ENCODE peak calls at places on chromosomes 6 and 20, in five cellular contexts. P, Y, N, L and G are unnamed samples.
A peak's percentile ranks its signal among the peaks of the same experiment; 100 is the strongest.

GRCh38 chr20:33299111-33299603 is 16.1 kb downstream of the BPIFB1 start:
- DNase-seq in P (peak; percentile 23), Y (peak; percentile 66), N (peak; percentile 70), L (peak; percentile 32), G (peak; percentile 42)

GRCh38 chr6:52548353-52548713 is 28.5 kb downstream of the TRAM2 start:
- DNase-seq in P (no peak), Y (no peak), N (no peak), L (no peak), G (no peak)

GRCh38 chr6:106648651-106649308 is 19.4 kb downstream of the QRSL1 start:
- DNase-seq in P (no peak), Y (no peak), N (no peak), L (no peak), G (no peak)

GRCh38 chr6:160137989-160138835 is 16.6 kb downstream of the SLC22A1 start:
- DNase-seq in P (peak; percentile 72), Y (no peak), N (peak; percentile 31), L (peak; percentile 53), G (peak; percentile 60)

GRCh38 chr6:156752666-156753301 is 24.4 kb upstream of the ARID1B start:
- DNase-seq in P (no peak), Y (no peak), N (no peak), L (no peak), G (no peak)

GRCh38 chr20:62704341-62704948 is 4.2 kb upstream of the NTSR1 start:
- DNase-seq in P (peak; percentile 95), Y (no peak), N (no peak), L (no peak), G (peak; percentile 81)

GRCh38 chr6:160327981-160328380 is 20.2 kb upstream of the SLC22A3 start:
- DNase-seq in P (no peak), Y (no peak), N (no peak), L (peak; percentile 74), G (no peak)

GRCh38 chr20:26276811-26277210 is 580.2 kb upstream of the ZNF337 start:
- DNase-seq in P (no peak), Y (no peak), N (no peak), L (no peak), G (no peak)

GRCh38 chr6:55960344-55960743 is 85.0 kb upstream of the BMP5 start:
- DNase-seq in P (no peak), Y (no peak), N (no peak), L (no peak), G (no peak)

GRCh38 chr6:148203970-148204369 is 138.7 kb upstream of the SASH1 start:
- DNase-seq in P (peak; percentile 90), Y (no peak), N (no peak), L (peak; percentile 65), G (peak; percentile 30)

GRCh38 chr6:74713941-74714340 is 491.9 kb downstream of the COL12A1 start:
- DNase-seq in P (no peak), Y (no peak), N (no peak), L (no peak), G (no peak)

GRCh38 chr20:22999756-23000155 is 35.4 kb upstream of the SSTR4 start:
- DNase-seq in P (peak; percentile 13), Y (no peak), N (no peak), L (no peak), G (no peak)

GRCh38 chr6:43983191-43983590 is 144.1 kb downstream of the MRPL14 start:
- DNase-seq in P (no peak), Y (no peak), N (no peak), L (no peak), G (no peak)

GRCh38 chr6:53974941-53975340 is 136.3 kb upstream of the MLIP start:
- DNase-seq in P (no peak), Y (no peak), N (no peak), L (no peak), G (no peak)

GRCh38 chr6:143677577-143677890 is 231 bp upstream of the PHACTR2 start:
- DNase-seq in P (no peak), Y (no peak), N (no peak), L (no peak), G (no peak)

GRCh38 chr20:46139243-46139889 is 21.3 kb downstream of the CD40 start:
- DNase-seq in P (no peak), Y (no peak), N (no peak), L (no peak), G (no peak)

GRCh38 chr20:49717693-49718092 is 4.0 kb upstream of the B4GALT5 start:
- DNase-seq in P (peak; percentile 7), Y (no peak), N (no peak), L (peak; percentile 86), G (no peak)

GRCh38 chr6:144321839-144322591 is 36.9 kb downstream of the UTRN start:
- DNase-seq in P (peak; percentile 65), Y (no peak), N (no peak), L (no peak), G (peak; percentile 51)

GRCh38 chr6:157579467-157580031 is 198.6 kb downstream of the ZDHHC14 start:
- DNase-seq in P (no peak), Y (no peak), N (no peak), L (no peak), G (no peak)

GRCh38 chr6:105646391-105646867 is 243.5 kb upstream of the PREP start:
- DNase-seq in P (peak; percentile 13), Y (no peak), N (no peak), L (no peak), G (peak; percentile 23)

GRCh38 chr20:17871181-17871580 is 97.4 kb downstream of the SNX5 start:
- DNase-seq in P (peak; percentile 48), Y (no peak), N (no peak), L (no peak), G (no peak)

GRCh38 chr20:17868700-17869231 is 99.8 kb downstream of the SNX5 start:
- DNase-seq in P (no peak), Y (no peak), N (no peak), L (no peak), G (no peak)

GRCh38 chr20:17870063-17870740 is 98.4 kb downstream of the SNX5 start:
- DNase-seq in P (peak; percentile 32), Y (no peak), N (no peak), L (no peak), G (no peak)

GRCh38 chr20:17868146-17868545 is 100.4 kb downstream of the SNX5 start:
- DNase-seq in P (no peak), Y (no peak), N (no peak), L (no peak), G (no peak)

GRCh38 chr20:17869295-17869994 is 99.1 kb downstream of the SNX5 start:
- DNase-seq in P (no peak), Y (no peak), N (no peak), L (no peak), G (no peak)
- H4K91ac ChIP-seq in P (peak overlapping the region; percentile 38), Y (peak overlapping the region; percentile 49), N (no peak overlapping the region), L (no peak overlapping the region), G (no peak overlapping the region)

GRCh38 chr20:609371-609964 is 641 bp downstream of the TCF15 start:
- DNase-seq in P (no peak), Y (no peak), N (no peak), L (no peak), G (no peak)

GRCh38 chr20:611843-612185 is 1.7 kb upstream of the TCF15 start:
- DNase-seq in P (no peak), Y (no peak), N (no peak), L (no peak), G (no peak)

GRCh38 chr20:611047-611842 is 1.1 kb upstream of the TCF15 start:
- DNase-seq in P (no peak), Y (no peak), N (no peak), L (peak; percentile 53), G (no peak)

GRCh38 chr20:608970-609369 is 1.1 kb downstream of the TCF15 start:
- DNase-seq in P (no peak), Y (no peak), N (no peak), L (no peak), G (no peak)

DNA sequence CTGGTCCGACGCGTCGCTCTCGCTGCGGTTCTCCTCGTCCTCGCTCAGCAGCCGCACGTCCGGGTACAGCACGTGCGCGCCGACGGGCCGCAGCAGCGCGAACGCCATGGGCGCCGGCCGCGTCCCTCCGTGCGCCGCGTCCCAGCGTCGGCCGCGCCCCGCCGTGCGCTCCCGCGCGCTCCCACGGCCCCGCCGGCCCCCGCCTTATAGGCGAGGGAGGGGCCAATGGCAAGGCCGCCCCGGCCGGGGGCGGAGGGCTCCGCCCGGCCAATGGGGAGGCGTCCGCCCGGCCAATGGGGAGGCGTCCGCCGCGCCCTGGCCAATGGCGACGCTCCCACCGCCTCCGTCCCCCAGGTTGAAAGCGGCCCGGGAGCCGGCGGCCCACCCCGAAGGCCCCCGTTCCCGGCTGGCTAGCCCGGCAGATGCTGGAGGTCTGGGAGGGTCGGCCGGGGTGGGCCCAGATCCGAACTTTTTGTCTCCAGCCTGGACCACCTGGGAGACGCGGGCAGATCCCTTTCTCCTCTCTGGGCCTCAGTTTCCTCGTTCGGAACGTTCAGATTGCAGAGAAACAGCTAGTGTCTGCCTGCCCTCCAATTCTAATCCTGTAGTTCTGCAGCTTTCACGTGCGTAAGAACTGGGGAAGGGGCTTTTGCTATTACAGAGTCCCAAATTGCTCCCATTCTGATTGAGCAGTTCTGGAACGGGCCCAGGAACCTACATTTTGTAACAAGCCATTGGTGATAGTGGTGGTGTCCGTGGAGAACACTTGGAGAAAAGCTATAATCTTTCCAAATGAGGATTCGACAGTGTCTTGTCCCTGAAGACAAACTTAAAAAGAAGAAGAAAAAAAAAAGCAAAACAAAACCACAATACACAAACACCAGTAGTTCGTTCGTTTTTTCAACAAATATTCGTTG is at the start of gene TCF15:
- DNase-seq in P (no peak), Y (no peak), N (peak; percentile 70), L (no peak), G (no peak)
- H3K14ac ChIP-seq in P (no peak within 1 kb of the TSS), Y (no peak within 1 kb of the TSS), N (peak within 1 kb of the TSS; percentile 96), L (no peak within 1 kb of the TSS), G (no peak within 1 kb of the TSS)

DNA sequence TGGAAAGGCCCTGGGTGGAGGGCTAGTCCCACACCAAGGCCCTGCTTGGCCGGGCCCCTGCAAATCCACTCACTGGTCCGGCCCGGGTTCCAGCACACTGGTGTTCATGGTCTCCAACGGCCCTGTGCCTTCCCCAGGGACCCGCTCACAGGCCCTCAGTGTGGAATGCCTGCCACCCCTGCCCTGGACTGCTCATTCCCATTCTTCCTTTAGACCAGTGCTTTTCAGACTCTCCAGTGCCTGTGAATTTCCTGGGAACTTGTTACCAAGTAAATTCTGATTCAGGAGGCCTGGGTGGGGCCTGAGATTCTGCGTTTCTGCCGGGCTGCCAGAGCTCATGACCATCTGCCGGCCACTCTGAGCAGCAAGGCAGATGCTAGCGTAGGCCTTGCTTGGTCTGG is 5.7 kb upstream of the PXDC1 start:
- DNase-seq in P (no peak), Y (no peak), N (no peak), L (no peak), G (no peak)
- H4K91ac ChIP-seq in P (peak overlapping the region; percentile 5), Y (peak overlapping the region; percentile 97), N (no peak overlapping the region), L (peak overlapping the region; percentile 53), G (peak overlapping the region; percentile 66)

DNA sequence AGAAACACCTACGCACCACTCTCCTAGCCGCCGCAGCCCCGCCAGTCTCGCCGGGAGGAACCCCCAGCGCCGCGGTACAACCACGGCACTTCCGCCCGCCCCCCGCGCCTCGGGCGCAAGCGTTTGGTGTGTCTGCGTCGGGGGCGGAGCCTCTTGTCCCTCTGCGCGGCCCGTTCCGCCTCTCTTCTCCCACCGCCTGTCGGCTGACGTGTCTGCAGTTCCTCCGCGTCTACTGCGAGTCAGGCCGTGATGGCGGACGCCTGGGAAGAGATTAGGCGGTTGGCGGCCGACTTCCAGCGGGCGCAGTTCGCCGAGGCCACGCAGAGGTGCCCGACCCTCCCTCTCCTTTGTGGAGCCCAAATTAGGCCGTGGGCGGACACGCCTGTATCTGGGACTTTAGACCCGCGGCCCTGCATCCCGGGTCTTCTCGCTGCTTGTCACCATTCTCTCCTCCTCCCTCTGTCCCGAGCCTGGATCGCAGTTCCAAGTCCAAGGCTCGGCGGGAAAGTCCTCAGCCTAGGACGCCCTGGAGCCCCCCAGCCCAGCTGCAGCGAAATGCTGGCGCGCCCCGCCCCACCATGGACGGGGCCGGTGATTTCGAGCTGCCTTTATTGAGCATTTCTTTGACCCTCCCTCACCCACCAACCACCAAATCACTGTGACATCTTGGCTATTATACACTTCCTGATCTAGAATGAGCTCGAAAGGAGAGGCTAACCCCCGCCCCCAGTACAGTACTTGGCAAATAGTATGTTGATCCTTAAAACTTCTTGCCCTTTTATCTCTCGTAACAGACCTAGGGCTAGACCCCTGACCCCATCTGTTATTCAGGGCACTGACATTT is at the start of gene UFL1:
- DNase-seq in P (peak; percentile 90), Y (peak; percentile 75), N (peak; percentile 88), L (peak; percentile 95), G (peak; percentile 95)
- H3K14ac ChIP-seq in P (peak within 1 kb of the TSS; percentile 96), Y (no peak within 1 kb of the TSS), N (no peak within 1 kb of the TSS), L (peak within 1 kb of the TSS; percentile 99), G (peak within 1 kb of the TSS; percentile 96)